ENCODE peak calls at places on chromosomes 12 and 14, in seven cellular contexts. One of them, this sample, is unnamed.

GRCh38 chr14:55381561-55381960 is 30.1 kb downstream of the ATG14 start:
- DNase-seq in Calu3: no peak
- DNase-seq in H54: no peak
- DNase-seq in GM04504: no peak
- DNase-seq in GM13976: no peak
- DNase-seq in EH: no peak
- DNase-seq in right atrium auricular region: no peak
- DNase-seq in this sample: no peak

GRCh38 chr12:114944736-114945135 is 260.8 kb upstream of the TBX3 start:
- DNase-seq in Calu3: no peak
- DNase-seq in H54: no peak
- DNase-seq in GM04504: no peak
- DNase-seq in GM13976: no peak
- DNase-seq in EH: no peak
- DNase-seq in right atrium auricular region: no peak
- DNase-seq in this sample: no peak

GRCh38 chr12:109734219-109735000 is 20.8 kb downstream of the FAM222A start:
- DNase-seq in Calu3: no peak
- DNase-seq in H54: no peak
- DNase-seq in GM04504: no peak
- DNase-seq in GM13976: no peak
- DNase-seq in EH: no peak
- DNase-seq in right atrium auricular region: no peak
- DNase-seq in this sample: no peak

GRCh38 chr12:53595212-53595611 is 31.0 kb downstream of the ATF7 start:
- DNase-seq in Calu3: no peak
- DNase-seq in H54: no peak
- DNase-seq in GM04504: no peak
- DNase-seq in GM13976: no peak
- DNase-seq in EH: peak
- DNase-seq in right atrium auricular region: no peak
- DNase-seq in this sample: no peak

GRCh38 chr14:93531644-93532043 is 100.9 kb downstream of the UNC79 start:
- DNase-seq in Calu3: no peak
- DNase-seq in H54: no peak
- DNase-seq in GM04504: no peak
- DNase-seq in GM13976: no peak
- DNase-seq in EH: no peak
- DNase-seq in right atrium auricular region: no peak
- DNase-seq in this sample: no peak

GRCh38 chr14:101458536-101459391 is 102.5 kb upstream of the DIO3 start:
- DNase-seq in Calu3: no peak
- DNase-seq in H54: no peak
- DNase-seq in GM04504: no peak
- DNase-seq in GM13976: no peak
- DNase-seq in EH: no peak
- DNase-seq in right atrium auricular region: no peak
- DNase-seq in this sample: no peak

GRCh38 chr12:26736563-26737486 is 96.2 kb downstream of the ITPR2 start:
- DNase-seq in Calu3: no peak
- DNase-seq in H54: no peak
- DNase-seq in GM04504: no peak
- DNase-seq in GM13976: no peak
- DNase-seq in EH: peak
- DNase-seq in right atrium auricular region: no peak
- DNase-seq in this sample: no peak

GRCh38 chr14:50312734-50313054 is 570 bp downstream of the DMAC2L start:
- DNase-seq in Calu3: no peak
- DNase-seq in H54: no peak
- DNase-seq in GM04504: no peak
- DNase-seq in GM13976: no peak
- DNase-seq in EH: no peak
- DNase-seq in right atrium auricular region: no peak
- DNase-seq in this sample: no peak

GRCh38 chr14:104789752-104790743 is 5.5 kb downstream of the AKT1 start:
- DNase-seq in Calu3: no peak
- DNase-seq in H54: no peak
- DNase-seq in GM04504: no peak
- DNase-seq in GM13976: no peak
- DNase-seq in EH: no peak
- DNase-seq in right atrium auricular region: no peak
- DNase-seq in this sample: no peak

GRCh38 chr12:22396253-22396652 is 61.7 kb upstream of the ST8SIA1 start:
- DNase-seq in Calu3: no peak
- DNase-seq in H54: no peak
- DNase-seq in GM04504: no peak
- DNase-seq in GM13976: peak
- DNase-seq in EH: no peak
- DNase-seq in right atrium auricular region: no peak
- DNase-seq in this sample: no peak

GRCh38 chr12:12993367-12993766 is 6.7 kb downstream of the HEBP1 start:
- DNase-seq in Calu3: no peak
- DNase-seq in H54: no peak
- DNase-seq in GM04504: no peak
- DNase-seq in GM13976: no peak
- DNase-seq in EH: no peak
- DNase-seq in right atrium auricular region: no peak
- DNase-seq in this sample: no peak

GRCh38 chr14:49173765-49174373 is 412.3 kb downstream of the RPS29 start:
- DNase-seq in Calu3: peak
- DNase-seq in H54: peak
- DNase-seq in GM04504: peak
- DNase-seq in GM13976: peak
- DNase-seq in EH: peak
- DNase-seq in right atrium auricular region: no peak
- DNase-seq in this sample: peak

GRCh38 chr14:56817396-56817921 is 7.2 kb upstream of the OTX2 start:
- DNase-seq in Calu3: no peak
- DNase-seq in H54: no peak
- DNase-seq in GM04504: no peak
- DNase-seq in GM13976: no peak
- DNase-seq in EH: no peak
- DNase-seq in right atrium auricular region: no peak
- DNase-seq in this sample: no peak

GRCh38 chr12:45789025-45789424 is 59.5 kb downstream of the ARID2 start:
- DNase-seq in Calu3: no peak
- DNase-seq in H54: no peak
- DNase-seq in GM04504: peak
- DNase-seq in GM13976: no peak
- DNase-seq in EH: peak
- DNase-seq in right atrium auricular region: no peak
- DNase-seq in this sample: peak

GRCh38 chr12:13165578-13166120 is 30.9 kb upstream of the EMP1 start:
- DNase-seq in Calu3: peak
- DNase-seq in H54: peak
- DNase-seq in GM04504: no peak
- DNase-seq in GM13976: no peak
- DNase-seq in EH: peak
- DNase-seq in right atrium auricular region: peak
- DNase-seq in this sample: no peak

GRCh38 chr12:118645219-118645618 is 268.9 kb downstream of the SUDS3 start:
- DNase-seq in Calu3: peak
- DNase-seq in H54: no peak
- DNase-seq in GM04504: no peak
- DNase-seq in GM13976: no peak
- DNase-seq in EH: peak
- DNase-seq in right atrium auricular region: no peak
- DNase-seq in this sample: no peak

GRCh38 chr12:30782316-30783173 is 27.8 kb upstream of the CAPRIN2 start:
- DNase-seq in Calu3: no peak
- DNase-seq in H54: no peak
- DNase-seq in GM04504: no peak
- DNase-seq in GM13976: no peak
- DNase-seq in EH: no peak
- DNase-seq in right atrium auricular region: no peak
- DNase-seq in this sample: no peak

GRCh38 chr12:49900371-49900770 is 3.3 kb downstream of the FAIM2 start:
- DNase-seq in Calu3: no peak
- DNase-seq in H54: no peak
- DNase-seq in GM04504: no peak
- DNase-seq in GM13976: no peak
- DNase-seq in EH: no peak
- DNase-seq in right atrium auricular region: no peak
- DNase-seq in this sample: no peak

GRCh38 chr12:43099691-43100163 is 452.3 kb downstream of the ADAMTS20 start:
- DNase-seq in Calu3: no peak
- DNase-seq in H54: no peak
- DNase-seq in GM04504: no peak
- DNase-seq in GM13976: no peak
- DNase-seq in EH: peak
- DNase-seq in right atrium auricular region: no peak
- DNase-seq in this sample: no peak

GRCh38 chr12:130818381-130819247 is 20.4 kb downstream of the STX2 start:
- DNase-seq in Calu3: peak
- DNase-seq in H54: no peak
- DNase-seq in GM04504: no peak
- DNase-seq in GM13976: peak
- DNase-seq in EH: no peak
- DNase-seq in right atrium auricular region: no peak
- DNase-seq in this sample: peak

GRCh38 chr12:20264608-20265114 is 103.7 kb upstream of the PDE3A start:
- DNase-seq in Calu3: no peak
- DNase-seq in H54: no peak
- DNase-seq in GM04504: no peak
- DNase-seq in GM13976: no peak
- DNase-seq in EH: peak
- DNase-seq in right atrium auricular region: no peak
- DNase-seq in this sample: no peak

GRCh38 chr12:43291516-43291915 is 260.5 kb downstream of the ADAMTS20 start:
- DNase-seq in Calu3: no peak
- DNase-seq in H54: peak
- DNase-seq in GM04504: no peak
- DNase-seq in GM13976: no peak
- DNase-seq in EH: peak
- DNase-seq in right atrium auricular region: no peak
- DNase-seq in this sample: no peak

GRCh38 chr14:75979071-75979571 is 2.7 kb downstream of the TGFB3 start:
- DNase-seq in Calu3: peak
- DNase-seq in H54: no peak
- DNase-seq in GM04504: no peak
- DNase-seq in GM13976: peak
- DNase-seq in EH: peak
- DNase-seq in right atrium auricular region: no peak
- DNase-seq in this sample: no peak

GRCh38 chr12:24600996-24601395 is 347.9 kb downstream of the BCAT1 start:
- DNase-seq in Calu3: no peak
- DNase-seq in H54: peak
- DNase-seq in GM04504: peak
- DNase-seq in GM13976: no peak
- DNase-seq in EH: peak
- DNase-seq in right atrium auricular region: no peak
- DNase-seq in this sample: no peak

GRCh38 chr14:55963295-55963694 is 154.9 kb upstream of the PELI2 start:
- DNase-seq in Calu3: no peak
- DNase-seq in H54: no peak
- DNase-seq in GM04504: no peak
- DNase-seq in GM13976: no peak
- DNase-seq in EH: no peak
- DNase-seq in right atrium auricular region: no peak
- DNase-seq in this sample: no peak

GRCh38 chr14:99260652-99261551 is 11.1 kb downstream of the BCL11B start:
- DNase-seq in Calu3: no peak
- DNase-seq in H54: no peak
- DNase-seq in GM04504: no peak
- DNase-seq in GM13976: no peak
- DNase-seq in EH: no peak
- DNase-seq in right atrium auricular region: no peak
- DNase-seq in this sample: no peak

GRCh38 chr12:59972941-59973340 is 377.1 kb downstream of the SLC16A7 start:
- DNase-seq in Calu3: peak
- DNase-seq in H54: no peak
- DNase-seq in GM04504: peak
- DNase-seq in GM13976: no peak
- DNase-seq in EH: peak
- DNase-seq in right atrium auricular region: no peak
- DNase-seq in this sample: peak

GRCh38 chr14:67537736-67538135 is 4.6 kb downstream of the PLEKHH1 start:
- DNase-seq in Calu3: no peak
- DNase-seq in H54: no peak
- DNase-seq in GM04504: no peak
- DNase-seq in GM13976: no peak
- DNase-seq in EH: no peak
- DNase-seq in right atrium auricular region: no peak
- DNase-seq in this sample: no peak

GRCh38 chr14:60061371-60061770 is 30.4 kb upstream of the PCNX4 start:
- DNase-seq in Calu3: no peak
- DNase-seq in H54: no peak
- DNase-seq in GM04504: no peak
- DNase-seq in GM13976: no peak
- DNase-seq in EH: peak
- DNase-seq in right atrium auricular region: no peak
- DNase-seq in this sample: no peak

GRCh38 chr12:43766291-43766690 is 7.5 kb downstream of the IRAK4 start:
- DNase-seq in Calu3: no peak
- DNase-seq in H54: no peak
- DNase-seq in GM04504: no peak
- DNase-seq in GM13976: no peak
- DNase-seq in EH: peak
- DNase-seq in right atrium auricular region: no peak
- DNase-seq in this sample: no peak

GRCh38 chr12:127355061-127355820 is 911.7 kb upstream of the TMEM132C start:
- DNase-seq in Calu3: no peak
- DNase-seq in H54: peak
- DNase-seq in GM04504: peak
- DNase-seq in GM13976: no peak
- DNase-seq in EH: peak
- DNase-seq in right atrium auricular region: no peak
- DNase-seq in this sample: no peak

GRCh38 chr12:45191239-45191638 is 24.7 kb upstream of the ANO6 start:
- DNase-seq in Calu3: no peak
- DNase-seq in H54: no peak
- DNase-seq in GM04504: no peak
- DNase-seq in GM13976: no peak
- DNase-seq in EH: peak
- DNase-seq in right atrium auricular region: no peak
- DNase-seq in this sample: no peak

This sample was measured in fibroblast of the conjunctiva.